ENCODE peak calls at places on chromosomes 3 and 15, in four cellular contexts. O is stimulated activated naive B cell treated with anti-CD40 and anti-IgM and Interleukin-4, amounts not matched to agents 10 μg/mL and 1 μg/mL and 100 μg/mL, for 72 hours; W is EH; J is AG04449. E is an unnamed sample.

GRCh38 chr3:32083901-32084300 is 22.5 kb upstream of the GPD1L start:
- DNase-seq in O (no peak), W (no peak), J (no peak), E (no peak)

GRCh38 chr3:129663045-129663446 is 56.6 kb upstream of the PLXND1 start:
- DNase-seq in J (no peak), W (peak), O (no peak), E (no peak)

GRCh38 chr15:25439456-25439836 is 622 bp upstream of the UBE3A start:
- DNase-seq in W (no peak), J (no peak), O (no peak), E (no peak)

GRCh38 chr3:117695321-117695720 is 985.7 kb downstream of the TUSC7 start:
- DNase-seq in O (no peak), J (no peak), W (peak), E (no peak)

GRCh38 chr15:22949074-22949547 is 31.1 kb downstream of the CYFIP1 start:
- DNase-seq in O (peak), J (no peak), W (peak), E (peak)

GRCh38 chr3:65177879-65178484 is 490.2 kb upstream of the ADAMTS9 start:
- DNase-seq in O (no peak), W (no peak), J (no peak), E (peak)

GRCh38 chr15:62769604-62770003 is 272.9 kb upstream of the TPM1 start:
- DNase-seq in O (no peak), J (peak), W (peak), E (no peak)

GRCh38 chr15:70762469-70763119 is 764 bp downstream of the UACA start:
- DNase-seq in J (no peak), O (no peak), W (peak), E (no peak)

GRCh38 chr3:50574280-50574831 is 5.0 kb downstream of the HEMK1 start:
- DNase-seq in W (no peak), J (no peak), O (no peak), E (no peak)

GRCh38 chr3:52498134-52499054 is 3.3 kb downstream of the STAB1 start:
- DNase-seq in O (peak), W (peak), J (no peak), E (peak)

GRCh38 chr3:38907426-38907825 is 91.4 kb upstream of the SCN10A start:
- DNase-seq in O (no peak), W (peak), J (no peak), E (no peak)

GRCh38 chr3:171644681-171645080 is 165.6 kb downstream of the PLD1 start:
- DNase-seq in W (no peak), O (no peak), J (no peak), E (no peak)

GRCh38 chr15:97174886-97175540 is 785.5 kb upstream of the ARRDC4 start:
- DNase-seq in W (no peak), J (no peak), O (no peak), E (no peak)

GRCh38 chr3:67018789-67019525 is 20.9 kb downstream of the KBTBD8 start:
- DNase-seq in W (no peak), J (no peak), O (no peak), E (no peak)

GRCh38 chr15:99167640-99168039 is 62.8 kb downstream of the SYNM start:
- DNase-seq in W (no peak), J (no peak), O (peak), E (no peak)

GRCh38 chr3:51813539-51813938 is 34.5 kb upstream of the IQCF6 start:
- DNase-seq in W (peak), J (no peak), O (no peak), E (no peak)

GRCh38 chr3:133573054-133573628 is 345 bp upstream of the CDV3 start:
- DNase-seq in O (peak), J (peak), W (peak), E (peak)

GRCh38 chr3:49716169-49716568 is 3.3 kb downstream of the AMIGO3 start:
- DNase-seq in W (no peak), J (no peak), O (no peak), E (no peak)

GRCh38 chr15:101694261-101694660 is 30.0 kb downstream of the TARS3 start:
- DNase-seq in J (no peak), W (no peak), O (no peak), E (no peak)

GRCh38 chr3:143099690-143100089 is 19.9 kb upstream of the CHST2 start:
- DNase-seq in O (no peak), W (no peak), J (no peak), E (no peak)

GRCh38 chr3:69324362-69325025 is 61.4 kb downstream of the FRMD4B start:
- DNase-seq in W (peak), J (no peak), O (peak), E (no peak)

GRCh38 chr15:72369964-72370363 is 5.8 kb downstream of the HEXA start:
- DNase-seq in J (no peak), W (no peak), O (no peak), E (no peak)

GRCh38 chr3:51637144-51637940 is 33.7 kb upstream of the TEX264 start:
- DNase-seq in O (no peak), W (no peak), J (no peak), E (no peak)

GRCh38 chr3:110568246-110568645 is 503.4 kb upstream of the NECTIN3 start:
- DNase-seq in O (no peak), J (peak), W (peak), E (peak)

GRCh38 chr3:166837535-166837934 is 542.6 kb downstream of the ZBBX start:
- DNase-seq in O (no peak), J (no peak), W (no peak), E (no peak)

GRCh38 chr3:143849854-143850549 is 1.7 kb upstream of the SLC9A9 start:
- DNase-seq in W (peak), J (peak), O (no peak), E (peak)

GRCh38 chr15:49875392-49875791 is 243.6 kb downstream of the ATP8B4 start:
- DNase-seq in W (no peak), J (no peak), O (no peak), E (no peak)

GRCh38 chr15:92656089-92656488 is 514 bp upstream of the FAM174B start:
- DNase-seq in J (no peak), W (no peak), O (no peak), E (no peak)

GRCh38 chr15:64915518-64916227 is 4.0 kb downstream of the ANKDD1A start:
- DNase-seq in W (no peak), O (no peak), J (no peak), E (no peak)

GRCh38 chr3:42012935-42013651 is 51.2 kb upstream of the ULK4 start:
- DNase-seq in W (peak), O (peak), J (no peak), E (no peak)

GRCh38 chr3:3737511-3737910 is 61.7 kb upstream of the LRRN1 start:
- DNase-seq in J (no peak), W (no peak), O (no peak), E (no peak)

GRCh38 chr15:70597056-70597603 is 166.2 kb downstream of the UACA start:
- DNase-seq in W (peak), O (no peak), J (no peak), E (no peak)

GRCh38 chr15:65292938-65293518 is 2.8 kb upstream of the RNU5A-1 start:
- DNase-seq in W (no peak), J (no peak), O (no peak), E (no peak)